ENCODE peak calls at places on chromosomes 3 and 15, in nine cellular contexts. C is IMR-90, S is GM10248, J is AG10803, T is fibroblast of pulmonary artery, W is HFFc6, F is transverse colon, V is GM12865, G is endothelial cell. U is an unnamed sample.

GRCh38 chr3:14329116-14329830 is 73.1 kb upstream of the SLC6A6 start:
- DNase-seq in F (peak), W (peak), T (no peak), G (no peak), C (peak), S (no peak), V (no peak), J (peak), U (no peak)

GRCh38 chr15:25635190-25635589 is 196.4 kb upstream of the UBE3A start:
- DNase-seq in S (no peak), G (no peak), T (no peak), V (no peak), J (no peak), C (no peak), W (no peak), F (no peak), U (no peak)

GRCh38 chr3:136898954-136899353 is 36.9 kb downstream of the NCK1 start:
- DNase-seq in C (peak), V (no peak), W (no peak), J (peak), F (no peak), T (no peak), G (no peak), S (no peak), U (no peak)

GRCh38 chr3:135084404-135084803 is 289.3 kb downstream of the EPHB1 start:
- DNase-seq in S (no peak), W (peak), T (no peak), J (peak), C (no peak), F (no peak), G (no peak), V (no peak), U (no peak)

GRCh38 chr15:38874464-38874863 is 309.9 kb upstream of the RASGRP1 start:
- DNase-seq in S (no peak), W (no peak), F (no peak), C (no peak), G (no peak), J (peak), V (no peak), T (no peak), U (no peak)

GRCh38 chr15:25093455-25094029 is 138.8 kb downstream of the SNRPN start:
- DNase-seq in J (no peak), V (no peak), C (no peak), T (no peak), W (no peak), F (no peak), S (no peak), G (no peak), U (peak)

GRCh38 chr3:105907790-105908189 is 39.0 kb upstream of the CBLB start:
- DNase-seq in F (no peak), C (no peak), W (no peak), J (peak), G (no peak), T (peak), V (peak), S (peak), U (no peak)

GRCh38 chr15:35777016-35777415 is 231.1 kb upstream of the DPH6 start:
- DNase-seq in J (no peak), F (no peak), W (no peak), S (no peak), V (no peak), G (no peak), T (no peak), C (no peak), U (no peak)

GRCh38 chr15:42716626-42717025 is 20.3 kb downstream of the CDAN1 start:
- DNase-seq in J (peak), V (no peak), W (no peak), S (peak), C (peak), F (no peak), T (no peak), G (no peak), U (peak)

GRCh38 chr15:38176155-38176554 is 76.5 kb upstream of the SPRED1 start:
- DNase-seq in S (peak), F (no peak), T (peak), W (peak), J (peak), C (peak), G (no peak), V (peak), U (no peak)

GRCh38 chr3:66378256-66378655 is 122.6 kb downstream of the LRIG1 start:
- DNase-seq in V (peak), F (no peak), S (peak), C (peak), J (no peak), T (peak), G (peak), W (no peak), U (no peak)

GRCh38 chr15:41881925-41882688 is 11.7 kb downstream of the SPTBN5 start:
- DNase-seq in G (peak), S (no peak), J (no peak), W (no peak), V (no peak), T (peak), C (no peak), F (peak), U (no peak)

GRCh38 chr15:67670647-67671305 is 128.3 kb downstream of the MAP2K5 start:
- DNase-seq in G (no peak), V (no peak), F (no peak), W (no peak), T (no peak), J (no peak), C (no peak), S (no peak), U (no peak)

GRCh38 chr3:185766645-185767323 is 58.1 kb downstream of the IGF2BP2 start:
- DNase-seq in J (no peak), T (no peak), C (peak), F (no peak), S (no peak), G (no peak), W (peak), V (peak), U (no peak)

GRCh38 chr3:191393146-191393545 is 62.8 kb upstream of the UTS2B start:
- DNase-seq in J (no peak), W (no peak), S (no peak), F (no peak), V (no peak), C (peak), G (no peak), T (peak), U (no peak)

GRCh38 chr3:46013316-46014094 is 13.8 kb downstream of the XCR1 start:
- DNase-seq in T (no peak), G (no peak), F (no peak), C (no peak), V (no peak), J (no peak), S (no peak), W (no peak), U (peak)

GRCh38 chr15:49855917-49856637 is 235.2 kb downstream of the DTWD1 start:
- DNase-seq in C (peak), T (peak), J (peak), G (no peak), F (no peak), V (no peak), S (no peak), W (peak), U (no peak)

GRCh38 chr15:95684693-95685115 is 645.8 kb upstream of the NR2F2 start:
- DNase-seq in W (peak), T (peak), V (no peak), J (peak), S (no peak), C (peak), F (no peak), G (no peak), U (no peak)

GRCh38 chr3:179613807-179614206 is 9.2 kb downstream of the NDUFB5 start:
- DNase-seq in J (peak), C (peak), G (no peak), W (peak), T (peak), F (no peak), S (no peak), V (no peak), U (no peak)

GRCh38 chr3:42874749-42875148 is 930 bp downstream of the CYP8B1 start:
- DNase-seq in J (no peak), V (no peak), G (no peak), F (no peak), C (no peak), S (no peak), T (no peak), W (no peak), U (no peak)

GRCh38 chr15:88243895-88244787 is 12.4 kb downstream of the NTRK3 start:
- DNase-seq in W (peak), J (peak), T (peak), C (peak), V (peak), S (peak), G (peak), F (no peak), U (no peak)

GRCh38 chr15:101501703-101502373 is 12.3 kb upstream of the PCSK6 start:
- DNase-seq in C (no peak), G (peak), F (no peak), V (peak), S (peak), J (peak), W (no peak), T (peak), U (peak)

GRCh38 chr3:187641319-187641976 is 28.7 kb downstream of the SST start:
- DNase-seq in S (no peak), C (no peak), J (no peak), V (no peak), G (no peak), T (no peak), W (no peak), F (no peak), U (no peak)

GRCh38 chr3:126263539-126263938 is 83.2 kb upstream of the ALDH1L1 start:
- DNase-seq in F (no peak), V (no peak), J (no peak), G (no peak), T (no peak), C (no peak), W (no peak), S (no peak), U (peak)
- TF ChIP-seq CTCF in F (no peak), V (no peak), J (no peak), G (no peak), T (no peak), C (no peak), W (no peak), S (no peak), U (no peak)

GRCh38 chr3:11847607-11848006 is 922 bp upstream of the TAMM41 start:
- DNase-seq in W (no peak), J (no peak), V (no peak), G (no peak), C (no peak), S (no peak), F (no peak), T (no peak), U (no peak)
- TF ChIP-seq CTCF in W (no peak), J (no peak), V (no peak), G (no peak), C (no peak), S (no peak), F (no peak), T (no peak), U (no peak)

DNA sequence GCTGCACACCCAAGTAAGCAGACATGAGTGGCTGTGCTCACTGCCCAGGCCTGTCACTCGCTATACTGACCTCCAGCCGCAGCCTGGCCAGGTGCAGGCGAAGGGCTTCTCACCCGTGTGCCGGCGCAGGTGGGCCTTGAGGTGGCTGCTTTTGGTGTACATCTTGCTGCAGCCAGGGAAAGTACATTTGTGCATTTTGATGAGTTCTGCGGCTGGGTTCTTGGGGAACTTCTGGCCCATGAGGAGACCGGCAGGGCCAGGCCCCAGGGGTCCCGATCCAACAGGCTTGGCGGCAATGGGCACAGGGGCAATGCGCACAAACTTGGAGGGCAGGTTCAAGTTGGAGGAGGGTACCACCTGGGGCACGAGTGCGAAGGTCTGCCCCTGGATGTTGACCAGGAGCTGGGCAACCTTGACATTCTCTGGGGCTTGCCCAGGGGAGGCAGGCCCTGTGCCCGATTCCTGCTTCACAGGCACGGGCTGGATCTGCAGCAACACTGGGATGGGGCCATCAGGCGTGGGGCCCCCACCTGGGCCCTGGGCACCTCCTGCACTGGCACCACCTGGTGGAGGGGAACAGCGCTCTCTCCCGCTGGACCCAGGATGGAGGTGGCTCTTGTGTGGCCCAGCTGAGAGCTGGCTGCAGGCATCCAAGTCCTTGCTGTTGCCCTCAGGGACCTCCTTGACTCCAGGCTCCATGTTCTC is 5.3 kb downstream of the KLF15 start:
- DNase-seq in J (no peak), C (no peak), T (no peak), S (no peak), G (no peak), V (no peak), W (no peak), F (peak), U (no peak)
- TF ChIP-seq CTCF in J (no peak), C (no peak), T (no peak), S (no peak), G (no peak), V (no peak), W (peak), F (no peak), U (no peak)

GRCh38 chr15:59372352-59373211 is at the start of gene MYO1E:
- DNase-seq in J (peak), C (peak), W (peak), S (peak), T (peak), G (peak), F (peak), V (peak), U (peak)

GRCh38 chr15:59373215-59373614 is 544 bp upstream of the MYO1E start:
- DNase-seq in F (no peak), W (no peak), G (no peak), C (no peak), J (no peak), V (no peak), S (no peak), T (no peak), U (no peak)

GRCh38 chr15:59369597-59369996 is 3.1 kb downstream of the MYO1E start:
- DNase-seq in G (no peak), J (no peak), C (no peak), S (no peak), T (no peak), F (no peak), V (peak), W (no peak), U (no peak)

GRCh38 chr15:59367022-59367451 is 5.6 kb downstream of the MYO1E start:
- DNase-seq in J (no peak), V (no peak), W (no peak), G (no peak), T (peak), C (no peak), F (no peak), S (no peak), U (no peak)

GRCh38 chr15:59371458-59372351 is 966 bp downstream of the MYO1E start:
- DNase-seq in J (peak), T (peak), W (no peak), V (peak), C (no peak), S (peak), F (peak), G (peak), U (peak)
- TF ChIP-seq CTCF in J (no peak), T (no peak), W (no peak), V (no peak), C (no peak), S (no peak), F (no peak), G (no peak), U (no peak)

GRCh38 chr3:40930131-40930538 is 269.2 kb upstream of the CTNNB1 start:
- DNase-seq in G (no peak), W (no peak), S (no peak), T (peak), V (peak), F (no peak), J (no peak), C (no peak), U (no peak)
- TF ChIP-seq CTCF in G (no peak), W (no peak), S (no peak), T (peak), V (no peak), F (no peak), J (no peak), C (no peak), U (no peak)

GRCh38 chr3:26118165-26118564 is 328.3 kb downstream of the OXSM start:
- DNase-seq in T (no peak), G (no peak), C (no peak), V (peak), W (no peak), F (no peak), J (no peak), S (peak), U (no peak)
- TF ChIP-seq CTCF in T (no peak), G (peak), C (no peak), V (peak), W (no peak), F (no peak), J (no peak), S (peak), U (peak)

DNA sequence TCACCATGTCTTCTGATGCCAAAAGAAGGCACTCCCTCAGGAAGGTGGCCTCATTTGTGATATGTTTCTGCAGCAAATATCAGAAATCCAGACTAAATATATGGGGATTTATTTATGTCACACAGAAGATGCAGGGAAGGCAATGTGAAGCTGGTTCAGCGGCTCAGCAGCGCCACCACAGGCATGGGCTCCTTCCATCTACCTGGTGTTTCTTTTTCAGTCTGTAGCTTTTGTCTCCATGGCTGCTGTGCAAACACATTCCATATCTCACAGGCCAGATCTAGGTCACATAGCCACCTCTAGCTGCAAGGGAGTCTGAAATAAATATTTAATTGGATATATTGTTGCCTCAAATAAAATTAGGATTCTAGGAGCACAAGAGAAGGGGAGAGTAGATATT is 502.1 kb upstream of the IL12A start:
- DNase-seq in T (peak), S (no peak), G (peak), F (no peak), W (peak), J (no peak), V (peak), C (peak), U (no peak)
- TF ChIP-seq CTCF in T (peak), S (peak), G (no peak), F (no peak), W (peak), J (peak), V (peak), C (no peak), U (peak)

U was measured in osteocyte.